ENCODE peak calls at places on chromosome 18, in ten cellular contexts. One of them, this sample, is unnamed.
A peak's percentile ranks its signal among the peaks of the same experiment; 100 is the strongest.

GRCh38 chr18:12032786-12033642 is 51.7 kb downstream of the IMPA2 start:
- DNase-seq in heart right ventricle: no peak
- DNase-seq in cardiac fibroblast: peak; percentile 52
- DNase-seq in C1 segment of cervical spinal cord: no peak
- DNase-seq in Daoy: no peak
- DNase-seq in activated CD8-positive, alpha-beta memory T cell treated with anti-CD3 and anti-CD28 coated beads for 1 hour: no peak
- DNase-seq in EL: peak; percentile 23
- DNase-seq in coronary artery: peak; percentile 46
- DNase-seq in NCI-H2171: no peak
- DNase-seq in T-cell: no peak
- DNase-seq in this sample: no peak

GRCh38 chr18:41731887-41732286 is 223.1 kb upstream of the PIK3C3 start:
- DNase-seq in Daoy: no peak
- DNase-seq in T-cell: no peak
- DNase-seq in EL: peak; percentile 13
- DNase-seq in coronary artery: no peak
- DNase-seq in cardiac fibroblast: peak; percentile 27
- DNase-seq in heart right ventricle: no peak
- DNase-seq in activated CD8-positive, alpha-beta memory T cell treated with anti-CD3 and anti-CD28 coated beads for 1 hour: no peak
- DNase-seq in C1 segment of cervical spinal cord: no peak
- DNase-seq in NCI-H2171: no peak
- DNase-seq in this sample: no peak

GRCh38 chr18:76358774-76359173 is 136.3 kb downstream of the ZNF516 start:
- DNase-seq in EL: no peak
- DNase-seq in C1 segment of cervical spinal cord: no peak
- DNase-seq in coronary artery: no peak
- DNase-seq in heart right ventricle: no peak
- DNase-seq in NCI-H2171: no peak
- DNase-seq in T-cell: no peak
- DNase-seq in activated CD8-positive, alpha-beta memory T cell treated with anti-CD3 and anti-CD28 coated beads for 1 hour: no peak
- DNase-seq in cardiac fibroblast: no peak
- DNase-seq in Daoy: no peak
- DNase-seq in this sample: no peak

GRCh38 chr18:7317804-7318231 is 86.9 kb downstream of the LRRC30 start:
- DNase-seq in coronary artery: no peak
- DNase-seq in T-cell: no peak
- DNase-seq in C1 segment of cervical spinal cord: no peak
- DNase-seq in heart right ventricle: no peak
- DNase-seq in cardiac fibroblast: no peak
- DNase-seq in NCI-H2171: no peak
- DNase-seq in EL: no peak
- DNase-seq in Daoy: peak; percentile 52
- DNase-seq in activated CD8-positive, alpha-beta memory T cell treated with anti-CD3 and anti-CD28 coated beads for 1 hour: no peak
- DNase-seq in this sample: no peak

GRCh38 chr18:45954070-45954712 is 12.9 kb downstream of the EPG5 start:
- DNase-seq in cardiac fibroblast: peak; percentile 78
- DNase-seq in EL: peak; percentile 95
- DNase-seq in activated CD8-positive, alpha-beta memory T cell treated with anti-CD3 and anti-CD28 coated beads for 1 hour: no peak
- DNase-seq in T-cell: no peak
- DNase-seq in coronary artery: no peak
- DNase-seq in NCI-H2171: no peak
- DNase-seq in C1 segment of cervical spinal cord: no peak
- DNase-seq in heart right ventricle: no peak
- DNase-seq in Daoy: peak; percentile 65
- DNase-seq in this sample: no peak

GRCh38 chr18:35478520-35479435 is 19.0 kb downstream of the INO80C start:
- DNase-seq in coronary artery: no peak
- DNase-seq in Daoy: peak; percentile 87
- DNase-seq in cardiac fibroblast: peak; percentile 47
- DNase-seq in C1 segment of cervical spinal cord: no peak
- DNase-seq in heart right ventricle: no peak
- DNase-seq in T-cell: no peak
- DNase-seq in EL: peak; percentile 93
- DNase-seq in NCI-H2171: no peak
- DNase-seq in activated CD8-positive, alpha-beta memory T cell treated with anti-CD3 and anti-CD28 coated beads for 1 hour: no peak
- DNase-seq in this sample: no peak

GRCh38 chr18:12741351-12741750 is 38.5 kb downstream of the PSMG2 start:
- DNase-seq in EL: peak; percentile 96
- DNase-seq in NCI-H2171: peak; percentile 39
- DNase-seq in C1 segment of cervical spinal cord: no peak
- DNase-seq in coronary artery: no peak
- DNase-seq in T-cell: no peak
- DNase-seq in Daoy: peak; percentile 74
- DNase-seq in heart right ventricle: no peak
- DNase-seq in cardiac fibroblast: peak; percentile 33
- DNase-seq in activated CD8-positive, alpha-beta memory T cell treated with anti-CD3 and anti-CD28 coated beads for 1 hour: no peak
- DNase-seq in this sample: no peak

GRCh38 chr18:250685-251084 is 17.2 kb downstream of the THOC1 start:
- DNase-seq in C1 segment of cervical spinal cord: no peak
- DNase-seq in activated CD8-positive, alpha-beta memory T cell treated with anti-CD3 and anti-CD28 coated beads for 1 hour: no peak
- DNase-seq in cardiac fibroblast: no peak
- DNase-seq in Daoy: no peak
- DNase-seq in heart right ventricle: no peak
- DNase-seq in EL: peak; percentile 36
- DNase-seq in NCI-H2171: peak; percentile 54
- DNase-seq in coronary artery: no peak
- DNase-seq in T-cell: no peak
- DNase-seq in this sample: no peak

GRCh38 chr18:76922107-76922506 is 99.8 kb downstream of the ZNF236 start:
- DNase-seq in C1 segment of cervical spinal cord: peak; percentile 15
- DNase-seq in coronary artery: no peak
- DNase-seq in cardiac fibroblast: peak; percentile 63
- DNase-seq in activated CD8-positive, alpha-beta memory T cell treated with anti-CD3 and anti-CD28 coated beads for 1 hour: peak; percentile 6
- DNase-seq in EL: peak; percentile 6
- DNase-seq in heart right ventricle: peak; percentile 27
- DNase-seq in NCI-H2171: peak; percentile 30
- DNase-seq in Daoy: peak; percentile 27
- DNase-seq in T-cell: peak; percentile 30
- DNase-seq in this sample: peak; percentile 81

GRCh38 chr18:3248062-3248669 is 565 bp downstream of the MYL12A start:
- DNase-seq in NCI-H2171: peak; percentile 27
- DNase-seq in coronary artery: no peak
- DNase-seq in heart right ventricle: peak; percentile 50
- DNase-seq in activated CD8-positive, alpha-beta memory T cell treated with anti-CD3 and anti-CD28 coated beads for 1 hour: no peak
- DNase-seq in C1 segment of cervical spinal cord: peak; percentile 56
- DNase-seq in T-cell: no peak
- DNase-seq in EL: no peak
- DNase-seq in Daoy: no peak
- DNase-seq in cardiac fibroblast: peak; percentile 60
- DNase-seq in this sample: no peak

GRCh38 chr18:47997338-47997780 is 66.9 kb upstream of the SMAD2 start:
- DNase-seq in EL: peak; percentile 17
- DNase-seq in activated CD8-positive, alpha-beta memory T cell treated with anti-CD3 and anti-CD28 coated beads for 1 hour: no peak
- DNase-seq in heart right ventricle: no peak
- DNase-seq in T-cell: no peak
- DNase-seq in NCI-H2171: no peak
- DNase-seq in C1 segment of cervical spinal cord: no peak
- DNase-seq in cardiac fibroblast: no peak
- DNase-seq in Daoy: no peak
- DNase-seq in coronary artery: no peak
- DNase-seq in this sample: no peak

GRCh38 chr18:70249118-70249517 is 39.7 kb upstream of the SOCS6 start:
- DNase-seq in C1 segment of cervical spinal cord: no peak
- DNase-seq in cardiac fibroblast: peak; percentile 11
- DNase-seq in T-cell: no peak
- DNase-seq in coronary artery: no peak
- DNase-seq in Daoy: peak; percentile 60
- DNase-seq in activated CD8-positive, alpha-beta memory T cell treated with anti-CD3 and anti-CD28 coated beads for 1 hour: no peak
- DNase-seq in NCI-H2171: no peak
- DNase-seq in heart right ventricle: no peak
- DNase-seq in EL: peak; percentile 64
- DNase-seq in this sample: no peak

GRCh38 chr18:3624818-3625716 is 175.1 kb downstream of the TGIF1 start:
- DNase-seq in coronary artery: no peak
- DNase-seq in Daoy: peak; percentile 92
- DNase-seq in heart right ventricle: no peak
- DNase-seq in activated CD8-positive, alpha-beta memory T cell treated with anti-CD3 and anti-CD28 coated beads for 1 hour: peak; percentile 24
- DNase-seq in C1 segment of cervical spinal cord: no peak
- DNase-seq in cardiac fibroblast: peak; percentile 94
- DNase-seq in T-cell: peak; percentile 16
- DNase-seq in EL: peak; percentile 97
- DNase-seq in NCI-H2171: no peak
- DNase-seq in this sample: no peak